ENCODE peak calls at places on chromosome 4, in six cellular contexts. One of them, this sample, is unnamed.

GRCh38 chr4:170248029-170248428 is 158.3 kb upstream of the AADAT start:
- DNase-seq in NCI-H345: no peak
- DNase-seq in tibial artery: no peak
- DNase-seq in globus pallidus: no peak
- DNase-seq in NT2/D1: no peak
- DNase-seq in left colon: no peak
- DNase-seq in this sample: no peak

GRCh38 chr4:31078661-31079060 is 358.5 kb downstream of the PCDH7 start:
- DNase-seq in globus pallidus: no peak
- DNase-seq in NCI-H345: no peak
- DNase-seq in tibial artery: no peak
- DNase-seq in left colon: no peak
- DNase-seq in NT2/D1: no peak
- DNase-seq in this sample: no peak

GRCh38 chr4:8144359-8144758 is 14.3 kb downstream of the ABLIM2 start:
- DNase-seq in NCI-H345: peak; percentile 31
- DNase-seq in globus pallidus: peak; percentile 31
- DNase-seq in tibial artery: no peak
- DNase-seq in NT2/D1: no peak
- DNase-seq in left colon: no peak
- DNase-seq in this sample: no peak

GRCh38 chr4:114019276-114019971 is 40.0 kb upstream of the ARSJ start:
- DNase-seq in tibial artery: no peak
- DNase-seq in left colon: no peak
- DNase-seq in NT2/D1: no peak
- DNase-seq in NCI-H345: no peak
- DNase-seq in globus pallidus: no peak
- DNase-seq in this sample: no peak

GRCh38 chr4:5010984-5011383 is 8.3 kb downstream of the CYTL1 start:
- DNase-seq in tibial artery: no peak
- DNase-seq in NCI-H345: no peak
- DNase-seq in left colon: no peak
- DNase-seq in globus pallidus: no peak
- DNase-seq in NT2/D1: no peak
- DNase-seq in this sample: no peak

GRCh38 chr4:152680988-152681731 is 1.4 kb upstream of the TMEM154 start:
- DNase-seq in NCI-H345: no peak
- DNase-seq in tibial artery: no peak
- DNase-seq in globus pallidus: no peak
- DNase-seq in left colon: no peak
- DNase-seq in NT2/D1: no peak
- DNase-seq in this sample: no peak

GRCh38 chr4:70627620-70628019 is 924 bp upstream of the ENAM start:
- DNase-seq in NCI-H345: no peak
- DNase-seq in globus pallidus: no peak
- DNase-seq in left colon: no peak
- DNase-seq in NT2/D1: no peak
- DNase-seq in tibial artery: no peak
- DNase-seq in this sample: no peak

GRCh38 chr4:36392916-36393315 is 111.5 kb downstream of the DTHD1 start:
- DNase-seq in tibial artery: no peak
- DNase-seq in NT2/D1: no peak
- DNase-seq in NCI-H345: no peak
- DNase-seq in left colon: no peak
- DNase-seq in globus pallidus: no peak
- DNase-seq in this sample: no peak

GRCh38 chr4:56979674-56980073 is 978 bp downstream of the POLR2B start:
- DNase-seq in tibial artery: no peak
- DNase-seq in left colon: peak; percentile 54
- DNase-seq in NT2/D1: no peak
- DNase-seq in NCI-H345: no peak
- DNase-seq in globus pallidus: no peak
- DNase-seq in this sample: no peak

GRCh38 chr4:158906073-158906472 is 137.2 kb downstream of the FNIP2 start:
- DNase-seq in NT2/D1: no peak
- DNase-seq in left colon: no peak
- DNase-seq in tibial artery: no peak
- DNase-seq in NCI-H345: no peak
- DNase-seq in globus pallidus: no peak
- DNase-seq in this sample: no peak

GRCh38 chr4:99817310-99817885 is 771 bp downstream of the DAPP1 start:
- DNase-seq in left colon: no peak
- DNase-seq in NT2/D1: no peak
- DNase-seq in tibial artery: no peak
- DNase-seq in globus pallidus: no peak
- DNase-seq in NCI-H345: no peak
- DNase-seq in this sample: no peak